ENCODE peak calls at places on chromosome 21, in six cellular contexts. F, Z, A, X, I and Q are unnamed samples.

GRCh38 chr21:32562426-32562825 is 22.9 kb downstream of the TCP10L start:
- DNase-seq in F (no peak), Z (peak), A (peak), X (no peak), I (peak), Q (peak)

GRCh38 chr21:41953249-41953830 is 478 bp downstream of the C2CD2 start:
- DNase-seq in F (no peak), Z (no peak), A (no peak), X (no peak), I (peak), Q (no peak)

GRCh38 chr21:45020629-45021427 is 53.6 kb upstream of the ADARB1 start:
- DNase-seq in F (no peak), Z (no peak), A (no peak), X (no peak), I (no peak), Q (no peak)

GRCh38 chr21:34844033-34844923 is 175.5 kb downstream of the CLIC6 start:
- DNase-seq in F (peak), Z (peak), A (peak), X (no peak), I (peak), Q (peak)

GRCh38 chr21:45817345-45817744 is 164.2 kb upstream of the COL6A1 start:
- DNase-seq in F (no peak), Z (no peak), A (no peak), X (no peak), I (no peak), Q (no peak)

GRCh38 chr21:27213328-27213727 is 246.4 kb upstream of the ADAMTS5 start:
- DNase-seq in F (peak), Z (peak), A (no peak), X (no peak), I (no peak), Q (no peak)

GRCh38 chr21:42846221-42846620 is 33.1 kb downstream of the WDR4 start:
- DNase-seq in F (no peak), Z (no peak), A (no peak), X (no peak), I (no peak), Q (peak)

GRCh38 chr21:46083271-46084040 is 14.5 kb upstream of the COL6A2 start:
- DNase-seq in F (no peak), Z (peak), A (no peak), X (no peak), I (peak), Q (no peak)

GRCh38 chr21:44012474-44013379 is 618 bp downstream of the TRAPPC10 start:
- DNase-seq in F (peak), Z (no peak), A (peak), X (peak), I (peak), Q (peak)